ENCODE peak calls at places on chromosomes 2 and 18, in four cellular contexts. V is cardiac fibroblast, P is fibroblast of mammary gland, D is lower lobe of right lung. T is an unnamed sample.

GRCh38 chr2:64404002-64404731 is 49.8 kb upstream of the LGALSL start:
- DNase-seq in P (peak; percentile 88), D (peak; percentile 86), V (peak; percentile 92), T (peak; percentile 99)

GRCh38 chr2:28944535-28944934 is 36.6 kb upstream of the TOGARAM2 start:
- DNase-seq in D (no peak), P (no peak), V (no peak), T (no peak)

GRCh38 chr2:129827251-129827894 is 152.1 kb upstream of the RAB6C start:
- DNase-seq in V (no peak), D (no peak), P (no peak), T (no peak)

GRCh38 chr18:28048612-28049011 is 128.3 kb downstream of the CDH2 start:
- DNase-seq in P (no peak), D (no peak), V (no peak), T (no peak)

GRCh38 chr2:185785851-185786473 is 47.4 kb downstream of the FSIP2 start:
- DNase-seq in D (no peak), P (peak; percentile 28), V (no peak), T (no peak)

GRCh38 chr2:241635756-241636155 is 1.2 kb downstream of the THAP4 start:
- DNase-seq in D (no peak), V (peak; percentile 32), P (peak; percentile 27), T (peak; percentile 40)

GRCh38 chr18:8397034-8397433 is 212.2 kb upstream of the RAB12 start:
- DNase-seq in D (no peak), V (no peak), P (no peak), T (no peak)

GRCh38 chr2:162113088-162113770 is 38.8 kb downstream of the GCG start:
- DNase-seq in P (no peak), D (no peak), V (no peak), T (no peak)

GRCh38 chr2:152730591-152731333 is 12.3 kb downstream of the ARL6IP6 start:
- DNase-seq in V (peak; percentile 23), P (peak; percentile 30), D (no peak), T (peak; percentile 38)

GRCh38 chr18:12048827-12049175 is 44.8 kb upstream of the ANKRD62 start:
- DNase-seq in D (no peak), V (peak; percentile 74), P (peak; percentile 78), T (peak; percentile 35)

GRCh38 chr2:107133412-107133811 is 247.4 kb upstream of the ST6GAL2 start:
- DNase-seq in D (no peak), P (no peak), V (no peak), T (no peak)

GRCh38 chr18:58541789-58542425 is 87.0 kb downstream of the ALPK2 start:
- DNase-seq in P (peak; percentile 98), V (peak; percentile 97), D (no peak), T (peak; percentile 92)

GRCh38 chr18:45518770-45519169 is 96.5 kb upstream of the SLC14A2 start:
- DNase-seq in D (no peak), P (no peak), V (no peak), T (no peak)

GRCh38 chr18:23094411-23095165 is 40.7 kb upstream of the CABLES1 start:
- DNase-seq in P (no peak), D (no peak), V (no peak), T (no peak)

GRCh38 chr18:45688113-45688512 is 35.9 kb upstream of the SLC14A1 start:
- DNase-seq in P (no peak), D (no peak), V (peak; percentile 27), T (peak; percentile 21)

GRCh38 chr2:130389783-130390182 is 33.9 kb downstream of the PTPN18 start:
- DNase-seq in D (no peak), V (no peak), P (no peak), T (no peak)

GRCh38 chr2:158578703-158579330 is 122.1 kb downstream of the PKP4 start:
- DNase-seq in V (no peak), P (no peak), D (no peak), T (no peak)

GRCh38 chr2:119735565-119735964 is 24.2 kb upstream of the PTPN4 start:
- DNase-seq in P (no peak), V (no peak), D (no peak), T (no peak)

GRCh38 chr18:76592981-76593381 is 97.9 kb upstream of the ZNF516 start:
- DNase-seq in V (peak; percentile 17), D (no peak), P (no peak), T (peak; percentile 27)

GRCh38 chr2:187553908-187554703 is at the start of gene TFPI:
- DNase-seq in V (peak; percentile 83), D (no peak), P (peak; percentile 85), T (peak; percentile 84)

GRCh38 chr2:18610103-18610502 is 20.7 kb upstream of the NT5C1B start:
- DNase-seq in P (no peak), V (no peak), D (no peak), T (no peak)

GRCh38 chr18:34697891-34698290 is 12.2 kb upstream of the DTNA start:
- DNase-seq in P (no peak), V (peak; percentile 44), D (no peak), T (no peak)

GRCh38 chr2:214904176-214904575 is 94.7 kb upstream of the BARD1 start:
- DNase-seq in V (no peak), P (no peak), D (no peak), T (no peak)

GRCh38 chr2:192993059-192993458 is 798.3 kb upstream of the TMEFF2 start:
- DNase-seq in V (no peak), P (no peak), D (no peak), T (no peak)

GRCh38 chr2:181984814-181985631 is 630 bp upstream of the PPP1R1C start:
- DNase-seq in P (no peak), V (no peak), D (no peak), T (no peak)

GRCh38 chr2:47269316-47270232 is 114.5 kb upstream of the STPG4 start:
- DNase-seq in V (peak; percentile 99), P (peak; percentile 100), D (peak; percentile 50), T (peak; percentile 96)

DNA sequence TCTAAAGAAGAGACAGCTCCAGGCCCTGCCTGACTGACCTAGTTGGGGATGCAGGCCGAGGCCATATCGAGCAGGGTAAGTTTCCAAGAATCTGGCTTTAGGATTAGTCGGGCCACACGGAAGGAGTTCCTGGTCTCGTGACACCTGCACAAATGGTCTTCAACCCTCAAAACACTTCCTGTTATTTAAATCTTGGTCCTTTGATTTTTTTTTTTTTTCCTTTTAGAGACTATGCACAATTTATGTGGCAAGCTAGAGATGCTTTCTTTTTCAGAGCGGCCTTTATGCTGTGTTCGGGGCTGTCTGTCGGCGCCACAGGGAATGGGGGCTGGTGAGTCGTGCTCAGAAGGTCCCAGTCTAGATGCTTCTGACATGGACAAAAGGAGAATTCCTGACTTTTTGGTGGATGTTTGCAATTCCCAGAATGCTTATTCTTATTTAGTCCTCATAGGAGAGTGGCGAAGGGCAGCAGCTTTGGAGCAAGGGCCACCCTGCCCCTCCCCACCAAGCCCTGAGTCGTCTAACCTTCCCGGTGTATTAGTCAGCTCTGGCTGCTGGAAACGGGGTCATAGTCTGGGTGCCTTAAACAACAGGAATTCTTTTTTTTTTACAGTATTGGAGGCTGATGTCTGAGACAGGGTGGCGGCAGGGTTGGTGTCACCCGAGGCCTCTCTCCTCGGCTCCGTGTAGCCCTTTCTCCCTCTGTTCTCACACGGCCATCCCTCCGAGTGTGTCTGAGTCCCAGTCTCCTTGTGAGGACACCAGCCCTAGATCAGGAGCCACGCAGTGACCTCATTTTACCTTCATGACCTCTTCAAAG is 27.4 kb downstream of the HPCAL1 start:
- DNase-seq in V (peak; percentile 46), P (peak; percentile 54), D (no peak), T (peak; percentile 28)
- H3K4me3 ChIP-seq in V (no peak overlapping the region), P (no peak overlapping the region), D (peak overlapping the region; percentile 44), T (no peak overlapping the region)

GRCh38 chr2:238038203-238038602 is 22.6 kb upstream of the SCLY start:
- DNase-seq in V (no peak), P (no peak), D (no peak), T (no peak)
- TF ChIP-seq CTCF in V (no peak), P (no peak), D (no peak), T (no peak)

GRCh38 chr2:218382785-218383184 is 712 bp downstream of the SLC11A1 start:
- DNase-seq in P (no peak), D (no peak), V (no peak), T (no peak)
- H3K4me3 ChIP-seq in P (no peak overlapping the region), D (peak overlapping the region; percentile 53), V (no peak overlapping the region), T (no peak overlapping the region)

DNA sequence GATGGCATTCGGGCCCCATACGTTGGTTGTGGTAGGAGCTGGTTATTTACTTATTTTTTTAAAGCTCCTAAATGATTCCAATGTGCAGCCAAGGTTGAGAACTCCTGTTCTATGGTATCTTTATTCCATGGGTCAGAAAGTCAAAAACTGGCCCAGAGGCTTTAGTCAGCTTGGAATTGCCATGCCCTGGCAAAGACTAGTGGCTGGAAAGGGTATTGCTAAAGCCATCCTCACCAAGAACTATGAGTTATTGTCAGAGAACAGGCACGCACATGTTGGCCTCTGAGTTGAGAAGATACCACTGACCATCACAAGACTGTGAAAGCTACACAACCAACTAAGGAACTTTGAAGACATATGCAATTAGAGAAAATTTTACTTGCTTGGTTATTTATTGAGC is 47.9 kb upstream of the ACMSD start:
- DNase-seq in D (no peak), P (no peak), V (no peak), T (no peak)
- TF ChIP-seq CTCF in D (no peak), P (peak; percentile 21), V (peak; percentile 19), T (no peak)

GRCh38 chr2:70902579-70902978 is 33.1 kb upstream of the ATP6V1B1 start:
- DNase-seq in V (no peak), D (no peak), P (no peak), T (no peak)
- H3K4me3 ChIP-seq in V (no peak overlapping the region), D (no peak overlapping the region), P (no peak overlapping the region), T (no peak overlapping the region)

DNA sequence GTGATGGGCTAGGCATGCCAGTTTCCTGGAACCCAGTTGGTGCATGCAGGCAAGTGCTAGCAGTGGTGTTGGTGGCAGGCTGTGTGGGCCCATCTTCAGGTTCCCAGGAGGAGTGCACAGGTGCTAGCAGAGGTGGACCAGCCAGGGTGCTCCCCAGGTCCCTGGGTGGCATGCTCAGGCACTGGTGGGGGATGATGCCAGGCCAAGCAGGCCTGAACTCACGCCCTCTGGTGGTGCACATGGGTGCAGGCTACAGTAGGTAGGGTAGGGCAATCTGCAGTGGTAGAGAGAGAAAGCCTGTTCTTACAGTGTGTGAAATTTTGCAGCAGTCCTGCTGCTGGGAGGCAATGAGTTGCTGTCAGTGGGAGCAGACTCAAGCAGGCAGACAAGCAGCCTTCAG is 1651.8 kb downstream of the DPP10 start:
- DNase-seq in P (no peak), V (no peak), D (no peak), T (no peak)
- TF ChIP-seq CTCF in P (no peak), V (no peak), D (no peak), T (no peak)

GRCh38 chr2:2182688-2183087 is 148.4 kb downstream of the MYT1L start:
- DNase-seq in V (no peak), D (no peak), P (no peak), T (no peak)
- H3K4me3 ChIP-seq in V (no peak overlapping the region), D (no peak overlapping the region), P (no peak overlapping the region), T (no peak overlapping the region)

DNA sequence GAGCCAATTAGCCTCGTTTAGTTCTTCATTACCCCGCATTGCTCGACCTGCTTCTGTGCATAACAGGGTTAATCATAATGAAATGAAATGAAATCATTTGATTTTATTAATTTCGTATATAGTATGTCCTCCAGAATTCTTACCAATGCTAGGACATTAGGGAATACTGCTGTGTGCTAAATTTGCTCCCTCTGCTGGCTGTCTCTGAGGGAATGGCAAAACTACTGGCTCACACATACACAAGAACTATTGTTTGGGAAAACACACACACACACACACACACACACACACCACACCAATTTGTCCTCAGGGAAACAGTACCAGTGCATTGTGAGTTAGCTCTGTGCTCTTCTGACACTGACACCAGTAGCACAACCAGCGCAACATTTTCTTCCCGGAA is 273.3 kb upstream of the TCF4 start:
- DNase-seq in D (no peak), P (peak; percentile 66), V (peak; percentile 67), T (peak; percentile 76)
- TF ChIP-seq CTCF in D (peak; percentile 32), P (peak; percentile 75), V (peak; percentile 74), T (peak; percentile 81)